ENCODE peak calls at places on chromosomes 4 and X, in five cellular contexts. One of them, this sample, is unnamed.

GRCh38 chr4:121140712-121141111 is 23.4 kb downstream of the TNIP3 start:
- DNase-seq in psoas muscle: no peak
- DNase-seq in BJ: peak; percentile 54
- DNase-seq in AG04450: no peak
- DNase-seq in mesothelial cell of epicardium: no peak
- DNase-seq in this sample: no peak

GRCh38 chr4:142493255-142493976 is 352.7 kb downstream of the INPP4B start:
- DNase-seq in mesothelial cell of epicardium: no peak
- DNase-seq in AG04450: no peak
- DNase-seq in BJ: no peak
- DNase-seq in psoas muscle: no peak
- DNase-seq in this sample: no peak

GRCh38 chr4:8556341-8557150 is 23.6 kb upstream of the GPR78 start:
- DNase-seq in mesothelial cell of epicardium: no peak
- DNase-seq in BJ: no peak
- DNase-seq in psoas muscle: no peak
- DNase-seq in AG04450: no peak
- DNase-seq in this sample: no peak

GRCh38 chr4:1683371-1683902 is 676 bp downstream of the FAM53A start:
- DNase-seq in BJ: peak; percentile 47
- DNase-seq in AG04450: peak; percentile 69
- DNase-seq in mesothelial cell of epicardium: no peak
- DNase-seq in psoas muscle: peak; percentile 72
- DNase-seq in this sample: no peak

GRCh38 chr4:40264497-40264896 is 67.7 kb downstream of the RHOH start:
- DNase-seq in AG04450: no peak
- DNase-seq in BJ: no peak
- DNase-seq in mesothelial cell of epicardium: no peak
- DNase-seq in psoas muscle: no peak
- DNase-seq in this sample: no peak

GRCh38 chrX:136754641-136755040 is 26.1 kb downstream of the ARHGEF6 start:
- DNase-seq in BJ: no peak
- DNase-seq in AG04450: no peak
- DNase-seq in mesothelial cell of epicardium: no peak
- DNase-seq in psoas muscle: peak; percentile 83
- DNase-seq in this sample: no peak

GRCh38 chr4:79563218-79563617 is 155.2 kb upstream of the GK2 start:
- DNase-seq in psoas muscle: no peak
- DNase-seq in AG04450: no peak
- DNase-seq in BJ: no peak
- DNase-seq in mesothelial cell of epicardium: no peak
- DNase-seq in this sample: no peak

GRCh38 chr4:55475394-55476243 is 71.1 kb downstream of the CLOCK start:
- DNase-seq in mesothelial cell of epicardium: no peak
- DNase-seq in BJ: no peak
- DNase-seq in AG04450: peak; percentile 13
- DNase-seq in psoas muscle: no peak
- DNase-seq in this sample: no peak

DNA sequence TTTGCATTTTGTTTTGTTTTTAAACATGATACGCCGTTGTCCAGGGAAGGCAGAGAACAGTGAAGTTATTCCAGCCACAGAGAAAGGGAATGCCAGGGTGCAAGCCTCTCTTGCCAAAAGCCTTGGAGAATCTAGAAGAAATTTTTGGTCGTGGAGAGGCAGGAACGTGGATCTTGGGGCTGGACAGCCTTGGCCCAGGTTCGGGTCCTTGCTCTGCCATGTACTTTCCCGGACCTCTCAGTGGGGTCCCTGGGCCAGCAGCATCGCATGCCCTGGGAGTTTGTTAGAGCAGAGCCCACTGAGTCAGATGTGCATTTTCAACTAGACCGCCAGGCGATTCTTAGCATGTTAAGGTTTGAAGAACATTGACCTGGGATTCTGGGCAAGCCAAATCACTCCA is 18.6 kb downstream of the FAM9A start:
- DNase-seq in mesothelial cell of epicardium: no peak
- DNase-seq in AG04450: no peak
- DNase-seq in BJ: no peak
- DNase-seq in psoas muscle: no peak
- DNase-seq in this sample: no peak
- TF ChIP-seq CTCF in mesothelial cell of epicardium: no peak
- TF ChIP-seq CTCF in AG04450: no peak
- TF ChIP-seq CTCF in BJ: no peak
- TF ChIP-seq CTCF in psoas muscle: no peak
- TF ChIP-seq CTCF in this sample: no peak

DNA sequence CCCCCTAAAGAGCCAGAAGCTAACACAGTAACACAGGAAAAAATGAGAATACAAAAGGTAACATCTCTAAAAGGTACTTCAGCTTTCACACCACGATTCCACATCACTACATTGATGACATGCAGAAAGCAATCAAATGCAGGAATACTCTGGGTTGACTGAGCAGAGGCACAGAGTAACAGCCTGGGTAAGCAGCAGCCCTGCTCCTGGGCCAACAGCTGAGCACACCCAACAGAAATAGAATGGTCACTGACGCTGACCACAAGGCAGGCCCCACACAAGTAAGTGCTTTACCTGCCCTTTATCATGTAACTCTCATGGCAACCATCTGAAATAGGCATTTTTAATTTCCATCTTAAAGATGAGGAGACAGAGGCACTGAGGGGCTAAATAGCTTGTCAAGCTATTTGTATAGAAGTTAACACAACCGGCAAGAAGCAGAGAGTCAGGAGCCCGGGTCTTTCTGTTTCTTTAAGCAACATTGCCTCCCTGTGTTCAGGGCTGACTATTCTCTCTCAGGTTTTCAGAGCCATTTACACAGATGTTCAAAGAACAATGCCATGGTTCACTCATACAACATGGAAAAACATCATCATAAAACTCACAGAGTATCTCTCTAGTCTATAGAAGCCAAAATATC is 168.9 kb downstream of the ZNF674 start:
- DNase-seq in BJ: no peak
- DNase-seq in mesothelial cell of epicardium: no peak
- DNase-seq in AG04450: peak; percentile 11
- DNase-seq in psoas muscle: no peak
- DNase-seq in this sample: peak; percentile 13
- TF ChIP-seq CTCF in BJ: peak; percentile 49
- TF ChIP-seq CTCF in mesothelial cell of epicardium: no peak
- TF ChIP-seq CTCF in AG04450: peak; percentile 46
- TF ChIP-seq CTCF in psoas muscle: peak; percentile 11
- TF ChIP-seq CTCF in this sample: no peak

GRCh38 chr4:36812153-36812552 is 432.4 kb upstream of the NWD2 start:
- DNase-seq in psoas muscle: no peak
- DNase-seq in AG04450: no peak
- DNase-seq in BJ: no peak
- DNase-seq in mesothelial cell of epicardium: no peak
- DNase-seq in this sample: no peak

DNA sequence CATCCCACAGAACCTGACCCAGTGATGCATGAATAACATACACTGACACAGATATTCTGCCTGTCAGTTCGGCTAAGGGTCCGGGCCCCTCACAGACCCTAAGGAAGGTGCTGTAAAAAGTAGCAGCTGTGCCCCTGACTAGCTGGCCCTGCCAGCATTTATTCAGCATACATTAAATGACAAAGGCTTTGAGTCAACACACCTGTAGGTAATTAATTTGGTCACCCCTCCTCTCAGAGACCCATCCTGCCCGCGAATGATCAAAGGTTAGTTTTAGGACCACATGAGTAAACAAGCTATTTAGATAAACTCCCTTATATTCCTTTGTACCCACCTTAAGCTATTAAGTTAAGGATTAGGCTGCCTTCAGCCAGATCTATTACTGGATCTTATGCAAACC is 429.0 kb upstream of the NWD2 start:
- DNase-seq in BJ: no peak
- DNase-seq in AG04450: no peak
- DNase-seq in psoas muscle: no peak
- DNase-seq in mesothelial cell of epicardium: no peak
- DNase-seq in this sample: no peak
- TF ChIP-seq CTCF in BJ: no peak
- TF ChIP-seq CTCF in AG04450: no peak
- TF ChIP-seq CTCF in psoas muscle: no peak
- TF ChIP-seq CTCF in mesothelial cell of epicardium: no peak
- TF ChIP-seq CTCF in this sample: no peak

DNA sequence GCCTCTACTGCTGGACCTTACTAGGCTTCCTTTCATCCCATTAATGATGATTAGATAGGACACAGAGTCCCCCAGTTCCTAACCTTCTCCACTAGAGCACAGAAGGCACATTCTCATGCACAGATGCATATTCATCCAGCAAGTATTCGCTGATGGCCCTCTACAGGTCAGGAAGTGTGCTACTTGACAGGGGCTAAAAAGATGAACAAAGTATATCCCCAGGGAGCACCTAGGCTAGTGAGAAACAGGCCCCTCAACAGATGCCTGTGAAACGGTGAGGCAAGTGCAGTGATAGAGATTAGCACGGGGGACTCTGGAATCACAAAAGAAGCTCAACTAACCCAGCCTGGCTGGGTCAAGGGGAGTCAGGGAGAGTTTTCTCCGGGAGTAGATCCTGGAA is 95.8 kb downstream of the MGST2 start:
- DNase-seq in mesothelial cell of epicardium: no peak
- DNase-seq in psoas muscle: no peak
- DNase-seq in AG04450: no peak
- DNase-seq in BJ: no peak
- DNase-seq in this sample: no peak
- TF ChIP-seq CTCF in mesothelial cell of epicardium: no peak
- TF ChIP-seq CTCF in psoas muscle: peak; percentile 30
- TF ChIP-seq CTCF in AG04450: peak; percentile 46
- TF ChIP-seq CTCF in BJ: peak; percentile 46
- TF ChIP-seq CTCF in this sample: no peak

GRCh38 chrX:142804085-142804484 is 221.6 kb upstream of the SPANXN4 start:
- DNase-seq in mesothelial cell of epicardium: no peak
- DNase-seq in psoas muscle: no peak
- DNase-seq in BJ: no peak
- DNase-seq in AG04450: no peak
- DNase-seq in this sample: no peak
- TF ChIP-seq CTCF in mesothelial cell of epicardium: no peak
- TF ChIP-seq CTCF in psoas muscle: no peak
- TF ChIP-seq CTCF in BJ: no peak
- TF ChIP-seq CTCF in AG04450: no peak
- TF ChIP-seq CTCF in this sample: no peak

DNA sequence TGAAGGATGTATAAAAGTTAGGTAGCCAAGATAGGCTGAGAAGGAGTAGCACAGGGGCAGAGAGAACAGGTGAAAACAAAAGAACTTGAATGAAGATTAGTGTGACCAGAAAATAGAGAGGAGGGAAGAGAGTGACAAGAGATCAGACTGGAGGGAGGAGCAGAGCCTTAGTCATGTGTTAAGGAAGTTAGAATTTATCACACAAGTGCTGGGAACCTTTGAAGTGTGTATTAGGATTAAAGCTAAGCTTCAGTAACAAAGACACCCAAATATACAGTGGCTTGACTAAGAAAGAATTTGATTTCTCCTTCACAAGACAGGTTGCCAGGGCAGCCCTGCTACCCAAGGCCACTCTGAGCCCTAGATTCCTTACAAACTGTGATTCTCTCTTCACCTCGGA is 10.7 kb upstream of the CCDC149 start:
- DNase-seq in BJ: no peak
- DNase-seq in AG04450: no peak
- DNase-seq in mesothelial cell of epicardium: no peak
- DNase-seq in psoas muscle: no peak
- DNase-seq in this sample: no peak
- TF ChIP-seq CTCF in BJ: no peak
- TF ChIP-seq CTCF in AG04450: no peak
- TF ChIP-seq CTCF in mesothelial cell of epicardium: no peak
- TF ChIP-seq CTCF in psoas muscle: no peak
- TF ChIP-seq CTCF in this sample: no peak

DNA sequence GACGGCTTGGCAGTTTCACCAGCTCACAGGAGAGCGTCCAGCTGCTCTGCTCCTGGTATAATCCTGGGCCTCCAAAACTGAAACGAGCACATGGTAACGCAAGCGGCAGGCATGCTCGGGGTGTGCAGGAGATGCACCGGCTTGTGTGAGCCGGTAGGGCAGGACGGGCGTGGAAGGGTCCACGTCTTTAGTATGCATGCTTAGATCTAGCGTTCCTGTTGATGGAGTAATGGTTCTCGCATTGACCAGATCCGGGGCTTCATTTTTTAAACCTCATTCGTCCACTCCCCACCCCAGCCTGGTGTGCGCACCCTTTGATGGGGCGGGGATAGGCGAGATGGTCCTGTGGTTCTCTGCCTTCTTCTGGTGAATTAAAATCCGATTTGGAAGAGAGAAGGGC is 39.7 kb downstream of the FAM149A start:
- DNase-seq in mesothelial cell of epicardium: no peak
- DNase-seq in AG04450: no peak
- DNase-seq in psoas muscle: no peak
- DNase-seq in BJ: no peak
- DNase-seq in this sample: no peak
- TF ChIP-seq CTCF in mesothelial cell of epicardium: no peak
- TF ChIP-seq CTCF in AG04450: no peak
- TF ChIP-seq CTCF in psoas muscle: peak; percentile 10
- TF ChIP-seq CTCF in BJ: no peak
- TF ChIP-seq CTCF in this sample: no peak

DNA sequence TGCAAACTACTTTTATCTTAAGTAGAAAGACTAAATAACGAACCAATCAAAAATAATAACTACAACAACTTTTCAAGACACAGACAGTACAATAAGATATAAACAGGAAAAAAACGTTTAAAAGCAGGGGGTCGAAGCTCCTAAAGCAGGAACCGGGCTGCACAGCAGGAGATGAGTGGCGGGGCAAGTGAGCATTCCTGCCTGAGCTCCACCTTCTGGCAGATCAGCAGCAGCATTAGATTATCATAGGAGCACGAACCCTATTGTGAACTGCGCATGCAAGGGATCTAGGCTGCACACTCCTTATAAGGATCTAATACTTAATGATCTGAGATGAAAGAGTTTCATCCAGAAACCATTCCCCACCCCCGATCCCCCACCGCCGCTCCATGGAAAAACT is 146.2 kb downstream of the TEX11 start:
- DNase-seq in psoas muscle: no peak
- DNase-seq in BJ: no peak
- DNase-seq in mesothelial cell of epicardium: no peak
- DNase-seq in AG04450: no peak
- DNase-seq in this sample: no peak
- TF ChIP-seq CTCF in psoas muscle: no peak
- TF ChIP-seq CTCF in BJ: no peak
- TF ChIP-seq CTCF in mesothelial cell of epicardium: no peak
- TF ChIP-seq CTCF in AG04450: no peak
- TF ChIP-seq CTCF in this sample: no peak